ENCODE peak calls at places on chromosome 7, in five cellular contexts. W, Y, M, R and X are unnamed samples.

GRCh38 chr7:115113131-115113530 is 191.2 kb downstream of the MDFIC start:
- DNase-seq in W (no peak), M (no peak), Y (no peak), R (no peak), X (no peak)

GRCh38 chr7:150972094-150972493 is 6.0 kb downstream of the KCNH2 start:
- DNase-seq in M (no peak), R (no peak), Y (no peak), W (no peak), X (no peak)

GRCh38 chr7:75639893-75640600 is 98.7 kb downstream of the HIP1 start:
- DNase-seq in M (no peak), R (no peak), Y (no peak), W (peak), X (no peak)

GRCh38 chr7:137164251-137164650 is 179.3 kb downstream of the PTN start:
- DNase-seq in R (no peak), M (no peak), W (no peak), Y (no peak), X (no peak)

GRCh38 chr7:29022291-29022988 is 64.3 kb upstream of the TRIL start:
- DNase-seq in Y (no peak), R (no peak), M (no peak), W (no peak), X (no peak)

GRCh38 chr7:135283959-135284638 is 50.5 kb downstream of the STRA8 start:
- DNase-seq in R (no peak), M (no peak), Y (no peak), W (no peak), X (no peak)

GRCh38 chr7:158004123-158004490 is 583.5 kb downstream of the PTPRN2 start:
- DNase-seq in Y (no peak), W (no peak), R (no peak), M (no peak), X (no peak)

GRCh38 chr7:149422065-149422913 is 38.6 kb downstream of the ZNF777 start:
- DNase-seq in W (peak), Y (peak), R (peak), M (peak), X (peak)

GRCh38 chr7:141945356-141945755 is 1.4 kb downstream of the CLEC5A start:
- DNase-seq in R (peak), Y (no peak), W (no peak), M (no peak), X (peak)

GRCh38 chr7:48084727-48085432 is 4.2 kb upstream of the UPP1 start:
- DNase-seq in R (peak), Y (peak), M (peak), W (no peak), X (peak)

GRCh38 chr7:23075571-23075970 is 30.0 kb upstream of the KLHL7 start:
- DNase-seq in Y (no peak), M (no peak), W (no peak), R (no peak), X (no peak)
- TF ChIP-seq CTCF in Y (no peak), M (no peak), W (no peak), R (no peak), X (no peak)

GRCh38 chr7:110204527-110204926 is 886.4 kb upstream of the LRRN3 start:
- DNase-seq in W (peak), Y (no peak), M (no peak), R (peak), X (no peak)
- TF ChIP-seq CTCF in W (no peak), Y (no peak), M (no peak), R (peak), X (peak)

GRCh38 chr7:66807736-66808135 is 67.2 kb downstream of the RABGEF1 start:
- DNase-seq in M (no peak), R (no peak), Y (no peak), W (no peak), X (no peak)
- TF ChIP-seq CTCF in M (no peak), R (no peak), Y (no peak), W (no peak), X (no peak)

DNA sequence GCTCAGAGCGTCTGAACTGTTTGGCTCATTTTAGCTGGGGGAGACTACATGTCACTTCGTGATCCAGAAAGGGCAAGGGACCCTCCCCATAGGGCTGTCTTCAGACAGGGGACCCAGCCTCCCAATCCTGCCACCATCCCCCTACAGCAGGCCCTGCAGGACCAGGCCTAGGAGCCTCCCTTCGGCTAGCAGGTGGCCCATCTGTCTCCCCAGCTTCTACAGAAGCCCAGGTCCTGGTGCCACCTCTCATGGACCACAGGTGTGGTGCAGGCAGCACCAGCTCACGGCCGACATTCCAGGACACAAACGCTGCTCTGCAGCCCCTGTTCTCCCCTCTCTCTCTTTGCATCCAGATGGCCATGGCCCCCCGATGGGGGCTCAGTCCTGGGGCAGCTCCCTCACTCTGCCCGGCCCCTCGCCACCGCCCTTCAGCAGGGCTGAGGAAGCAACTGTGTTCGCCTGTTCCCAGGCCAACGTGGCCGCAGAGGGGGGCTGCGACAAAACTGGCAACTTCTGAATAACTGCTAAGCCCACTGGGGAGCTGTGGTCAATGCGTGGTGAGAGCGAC is 10.3 kb downstream of the TECPR1 start:
- DNase-seq in W (no peak), M (no peak), Y (no peak), R (no peak), X (no peak)
- TF ChIP-seq CTCF in W (no peak), M (no peak), Y (no peak), R (no peak), X (no peak)

DNA sequence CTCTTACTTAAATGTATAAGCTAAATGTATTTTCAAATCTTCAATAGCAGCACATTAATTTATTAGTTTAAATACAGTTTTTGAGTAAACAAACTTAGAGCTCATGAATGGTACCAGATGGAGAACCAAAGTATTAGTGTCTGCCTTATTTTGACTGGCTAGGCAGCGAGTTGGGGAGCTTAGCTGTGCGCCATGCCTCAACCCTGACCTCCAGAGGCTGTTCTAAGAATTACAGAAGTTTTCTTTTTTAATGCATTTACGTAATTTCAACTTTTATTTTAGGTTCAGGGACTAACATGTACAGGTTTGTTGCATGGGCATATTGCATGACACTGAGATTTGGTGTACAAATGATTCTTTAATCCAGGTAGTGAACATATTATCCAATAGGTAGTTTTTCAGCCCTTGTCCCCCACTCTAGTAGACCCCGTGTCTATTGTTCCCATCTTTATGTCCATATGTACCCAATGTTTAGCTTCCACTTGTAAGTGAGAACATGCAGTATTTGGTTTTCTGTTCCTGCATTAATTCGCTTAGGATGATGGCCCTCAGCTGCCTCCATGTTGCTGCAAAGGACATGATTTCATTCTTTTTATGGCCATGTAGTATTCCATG is 166.8 kb downstream of the IQUB start:
- DNase-seq in R (peak), M (no peak), Y (peak), W (peak), X (no peak)
- TF ChIP-seq CTCF in R (peak), M (peak), Y (peak), W (peak), X (peak)

GRCh38 chr7:45074738-45075644 is 13.8 kb downstream of the NACAD start:
- DNase-seq in Y (no peak), W (no peak), M (no peak), R (no peak), X (no peak)

GRCh38 chr7:45073843-45074737 is 14.7 kb downstream of the NACAD start:
- DNase-seq in W (no peak), Y (no peak), R (peak), M (no peak), X (no peak)

GRCh38 chr7:45071528-45071927 is 17.2 kb downstream of the NACAD start:
- DNase-seq in R (no peak), W (no peak), Y (no peak), M (no peak), X (no peak)

GRCh38 chr7:45072131-45073030 is 16.4 kb downstream of the NACAD start:
- DNase-seq in Y (no peak), M (no peak), W (no peak), R (no peak), X (no peak)

GRCh38 chr7:45073031-45073842 is 15.5 kb downstream of the NACAD start:
- DNase-seq in R (no peak), W (no peak), M (no peak), Y (no peak), X (no peak)
- TF ChIP-seq CTCF in R (no peak), W (no peak), M (no peak), Y (no peak), X (peak)